ENCODE peak calls at places on chromosomes 2 and 18, in five cellular contexts. D, P, Y, F and E are unnamed samples.

GRCh38 chr18:58484989-58485962 is 143.6 kb downstream of the ALPK2 start:
- DNase-seq in D (peak; percentile 47), F (no peak), Y (no peak), P (no peak), E (peak; percentile 46)

GRCh38 chr2:129911363-129912065 is 68.0 kb upstream of the RAB6C start:
- DNase-seq in D (peak; percentile 12), F (no peak), P (no peak), Y (no peak), E (no peak)

GRCh38 chr18:156514-157230 is 1.7 kb upstream of the USP14 start:
- DNase-seq in F (no peak), Y (no peak), P (no peak), D (no peak), E (no peak)

GRCh38 chr2:80546766-80547165 is 242.2 kb upstream of the LRRTM1 start:
- DNase-seq in D (no peak), Y (no peak), F (no peak), P (no peak), E (no peak)

GRCh38 chr2:150392614-150393013 is 94.9 kb downstream of the RND3 start:
- DNase-seq in P (no peak), Y (no peak), F (no peak), D (no peak), E (no peak)

GRCh38 chr2:201854221-201854801 is 48.0 kb downstream of the CDK15 start:
- DNase-seq in F (no peak), P (no peak), Y (no peak), D (no peak), E (no peak)

GRCh38 chr2:120656273-120656960 is 79.3 kb upstream of the GLI2 start:
- DNase-seq in D (no peak), F (no peak), Y (no peak), P (no peak), E (no peak)

GRCh38 chr2:96253006-96253405 is 12.8 kb downstream of the TMEM127 start:
- DNase-seq in P (no peak), D (no peak), Y (no peak), F (no peak), E (no peak)

GRCh38 chr18:44452346-44452745 is 228.3 kb upstream of the SETBP1 start:
- DNase-seq in F (no peak), Y (no peak), D (no peak), P (no peak), E (no peak)

GRCh38 chr2:68812256-68812655 is 58.9 kb downstream of the BMP10 start:
- DNase-seq in P (no peak), Y (no peak), F (no peak), D (no peak), E (no peak)

GRCh38 chr2:199449455-199449854 is 8.3 kb downstream of the SATB2 start:
- DNase-seq in Y (no peak), D (no peak), F (no peak), P (no peak), E (no peak)

GRCh38 chr2:128536925-128537620 is 218.4 kb upstream of the HS6ST1 start:
- DNase-seq in F (no peak), P (no peak), Y (peak; percentile 22), D (no peak), E (no peak)

GRCh38 chr18:57906852-57907251 is 103.7 kb upstream of the ATP8B1 start:
- DNase-seq in P (no peak), F (no peak), D (no peak), Y (no peak), E (no peak)

GRCh38 chr2:7992612-7993596 is 689.0 kb upstream of the ID2 start:
- DNase-seq in P (no peak), Y (no peak), F (no peak), D (no peak), E (no peak)

GRCh38 chr2:150109028-150109427 is 378.4 kb downstream of the RND3 start:
- DNase-seq in F (no peak), D (no peak), Y (no peak), P (no peak), E (no peak)

GRCh38 chr2:100334929-100335328 is 12.6 kb upstream of the LONRF2 start:
- DNase-seq in Y (no peak), D (no peak), F (no peak), P (no peak), E (no peak)

GRCh38 chr2:221807706-221808105 is 235.6 kb upstream of the EPHA4 start:
- DNase-seq in F (no peak), P (no peak), Y (no peak), D (no peak), E (no peak)

GRCh38 chr2:12296915-12297314 is 419.8 kb upstream of the TRIB2 start:
- DNase-seq in P (no peak), D (no peak), F (no peak), Y (no peak), E (no peak)

GRCh38 chr2:183614797-183615429 is 490.7 kb downstream of the NUP35 start:
- DNase-seq in Y (no peak), P (no peak), F (no peak), D (no peak), E (no peak)

DNA sequence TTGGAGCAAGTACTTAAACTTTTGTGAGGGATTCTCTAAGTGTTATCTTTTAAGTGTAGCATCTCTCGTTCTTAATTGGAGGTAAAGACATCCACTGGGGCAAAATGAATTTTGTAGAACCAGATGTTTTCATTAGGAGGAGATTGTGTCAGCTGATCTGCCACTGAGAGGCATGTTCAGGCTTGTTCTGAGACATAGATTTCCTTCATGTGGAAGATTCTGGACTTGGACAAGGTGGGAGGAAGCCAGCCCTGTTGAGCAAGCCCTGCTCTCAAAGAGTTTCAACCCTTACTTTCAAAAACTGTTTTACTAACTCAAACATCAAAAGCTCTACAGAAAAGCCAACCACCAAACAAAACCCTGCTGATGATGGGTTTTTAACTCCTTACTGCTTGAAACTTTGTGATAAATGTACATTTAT is 6.5 kb downstream of the MAP4K4 start:
- DNase-seq in F (no peak), P (no peak), Y (no peak), D (no peak), E (no peak)
- H3K27ac ChIP-seq in F (no peak overlapping the region), P (peak overlapping the region; percentile 67), Y (peak overlapping the region; percentile 43), D (no peak overlapping the region), E (peak overlapping the region; percentile 58)

GRCh38 chr2:133825778-133826177 is 257.5 kb upstream of the NCKAP5 start:
- DNase-seq in P (no peak), F (no peak), D (no peak), Y (no peak), E (no peak)
- H3K27ac ChIP-seq in P (no peak overlapping the region), F (no peak overlapping the region), D (no peak overlapping the region), Y (no peak overlapping the region), E (no peak overlapping the region)

GRCh38 chr2:14756981-14757657 is 124.6 kb downstream of the LRATD1 start:
- DNase-seq in Y (no peak), F (no peak), P (no peak), D (no peak), E (no peak)

GRCh38 chr2:14760169-14760568 is 127.7 kb downstream of the LRATD1 start:
- DNase-seq in Y (no peak), P (no peak), D (no peak), F (no peak), E (no peak)

GRCh38 chr2:14752294-14752693 is 119.8 kb downstream of the LRATD1 start:
- DNase-seq in P (no peak), D (no peak), F (no peak), Y (no peak), E (no peak)

GRCh38 chr2:14759086-14759485 is 126.6 kb downstream of the LRATD1 start:
- DNase-seq in F (no peak), Y (no peak), P (no peak), D (no peak), E (no peak)

DNA sequence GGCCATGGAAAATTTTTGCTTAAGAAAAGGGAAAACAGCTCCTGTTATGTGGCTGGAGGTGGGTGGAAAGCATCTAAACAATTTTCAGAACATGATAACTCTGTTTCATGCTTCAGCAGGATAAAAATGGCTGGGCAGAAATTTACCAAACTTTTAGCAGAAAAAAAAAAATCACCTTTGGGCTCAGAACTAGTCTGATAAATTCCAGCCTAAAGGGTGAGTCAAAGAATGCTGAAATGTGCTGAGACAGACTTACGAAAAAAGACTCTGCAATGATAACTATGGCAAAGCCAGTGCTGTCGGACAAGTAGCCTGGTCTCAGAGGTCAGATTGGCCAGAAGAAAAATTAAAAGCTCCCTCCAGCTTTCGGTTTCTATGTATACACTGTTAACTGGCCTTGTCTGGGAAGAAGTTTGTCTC is 123.6 kb downstream of the LRATD1 start:
- DNase-seq in D (no peak), F (no peak), P (no peak), Y (no peak), E (no peak)
- H3K27ac ChIP-seq in D (no peak overlapping the region), F (no peak overlapping the region), P (no peak overlapping the region), Y (no peak overlapping the region), E (no peak overlapping the region)

DNA sequence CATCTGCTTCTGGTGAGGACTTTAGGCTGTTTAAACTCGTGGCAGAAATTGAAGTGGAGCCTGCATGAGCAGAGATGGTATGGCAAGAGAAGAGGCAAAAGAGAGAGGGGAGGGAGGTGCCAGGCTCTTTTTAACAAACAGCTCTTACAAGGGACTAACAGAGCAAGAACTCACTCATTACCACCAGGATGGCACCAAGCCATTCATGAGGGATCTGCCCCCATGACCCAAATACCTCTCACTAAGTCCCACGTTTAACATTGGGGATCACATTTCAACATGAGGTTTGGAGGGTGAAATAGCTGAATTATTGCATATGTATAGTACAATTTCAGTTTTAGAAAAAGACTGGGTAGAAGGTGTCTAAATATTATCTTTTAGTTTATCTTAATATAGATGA is 86.9 kb downstream of the GULP1 start:
- DNase-seq in P (no peak), D (no peak), Y (no peak), F (no peak), E (no peak)
- H3K27ac ChIP-seq in P (no peak overlapping the region), D (no peak overlapping the region), Y (no peak overlapping the region), F (no peak overlapping the region), E (no peak overlapping the region)

DNA sequence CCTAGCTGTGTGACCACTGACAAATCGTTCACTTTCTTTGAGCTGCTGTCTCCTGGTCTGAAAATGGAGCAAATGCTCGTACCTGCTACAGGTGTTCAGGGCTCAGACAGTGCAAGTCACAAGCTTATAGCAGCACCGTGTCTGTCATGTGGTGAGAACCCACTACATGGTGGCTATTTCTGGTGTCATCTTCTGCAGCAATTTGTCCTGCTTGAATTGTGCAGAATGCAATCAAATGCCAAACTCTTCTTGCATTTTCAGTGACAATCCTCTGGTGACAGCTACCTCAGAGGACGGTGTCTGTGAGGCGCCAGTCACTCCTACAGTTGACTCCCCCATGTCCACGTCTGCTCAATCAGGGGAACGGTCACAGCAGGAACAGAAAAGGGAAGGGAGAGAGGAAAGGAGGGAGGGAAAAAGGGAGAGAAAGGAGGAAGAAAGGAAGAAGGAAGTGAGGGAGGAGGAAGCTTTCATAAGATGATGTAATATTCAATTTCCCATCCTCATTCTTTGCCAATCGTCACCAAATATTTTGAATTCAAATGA is 122.2 kb downstream of the BCL2 start:
- DNase-seq in P (no peak), D (no peak), Y (no peak), F (no peak), E (no peak)
- H3K27ac ChIP-seq in P (peak overlapping the region; percentile 66), D (peak overlapping the region; percentile 2), Y (no peak overlapping the region), F (no peak overlapping the region), E (no peak overlapping the region)

DNA sequence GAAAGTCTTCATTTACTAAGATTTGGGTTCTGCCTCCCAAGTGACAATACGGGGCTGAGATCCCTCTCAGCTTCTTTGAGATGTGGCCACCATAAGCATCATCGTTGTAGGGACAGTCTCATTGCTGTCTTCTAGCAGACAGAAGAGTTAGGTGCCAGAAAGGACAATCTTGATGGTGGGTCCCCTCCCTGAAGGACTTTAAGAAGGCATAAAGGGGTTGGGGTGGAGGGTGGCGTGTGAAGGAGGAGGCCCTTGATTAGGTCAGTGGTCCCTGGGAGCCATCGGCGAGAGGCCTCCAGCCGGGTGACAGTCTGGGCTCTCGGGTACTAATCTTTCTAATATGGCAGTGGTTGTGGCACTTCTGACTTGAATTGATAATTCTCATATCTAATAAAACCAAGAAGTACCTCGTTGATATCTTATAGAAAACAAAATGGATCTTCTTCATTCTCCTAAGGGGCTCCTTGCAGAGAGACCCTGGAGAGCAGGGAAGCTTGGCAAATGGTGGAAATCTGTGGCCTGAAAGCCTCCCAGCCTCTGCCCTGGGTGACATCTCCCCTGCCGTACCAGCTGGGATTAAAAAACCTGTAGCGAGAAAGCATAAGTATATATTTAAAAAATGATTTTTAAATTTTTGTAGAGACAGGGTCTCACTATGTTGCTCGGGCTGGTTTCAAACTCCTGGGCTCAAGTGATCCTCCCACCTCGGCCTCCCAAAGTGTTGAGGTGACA is 7.2 kb upstream of the PSMD1 start:
- DNase-seq in P (no peak), D (no peak), Y (no peak), F (no peak), E (no peak)
- H3K27ac ChIP-seq in P (no peak overlapping the region), D (peak overlapping the region; percentile 69), Y (peak overlapping the region; percentile 71), F (peak overlapping the region; percentile 78), E (peak overlapping the region; percentile 33)